ENCODE peak calls at places on chromosomes 12 and 14, in four cellular contexts. I, W, S and F are unnamed samples.

GRCh38 chr12:81809829-81810595 is 50.9 kb upstream of the PPFIA2 start:
- DNase-seq in I (no peak), W (no peak), S (peak), F (no peak)

GRCh38 chr12:111046896-111047295 is 126.5 kb upstream of the MYL2 start:
- DNase-seq in I (no peak), W (no peak), S (no peak), F (no peak)

GRCh38 chr12:103334447-103334846 is 161.3 kb downstream of the C12orf42 start:
- DNase-seq in I (no peak), W (no peak), S (no peak), F (no peak)

GRCh38 chr14:72736348-72736747 is 157.6 kb downstream of the DPF3 start:
- DNase-seq in I (peak), W (no peak), S (peak), F (no peak)

GRCh38 chr14:65296402-65296801 is 116.1 kb upstream of the FUT8 start:
- DNase-seq in I (no peak), W (no peak), S (peak), F (no peak)

GRCh38 chr12:43011383-43011926 is 421.9 kb upstream of the PRICKLE1 start:
- DNase-seq in I (no peak), W (no peak), S (no peak), F (no peak)

GRCh38 chr12:113870890-113871289 is 95.2 kb downstream of the RBM19 start:
- DNase-seq in I (no peak), W (no peak), S (no peak), F (no peak)

GRCh38 chr14:90630407-90630806 is 185.8 kb downstream of the TTC7B start:
- DNase-seq in I (no peak), W (no peak), S (no peak), F (no peak)

GRCh38 chr12:58253663-58254062 is 312.3 kb downstream of the ATP23 start:
- DNase-seq in I (no peak), W (no peak), S (no peak), F (no peak)

GRCh38 chr12:52713960-52714886 is 10.9 kb upstream of the KRT77 start:
- DNase-seq in I (no peak), W (peak), S (no peak), F (no peak)

GRCh38 chr12:24615967-24616411 is 332.9 kb downstream of the BCAT1 start:
- DNase-seq in I (no peak), W (no peak), S (peak), F (no peak)

GRCh38 chr12:1350055-1350933 is 244.1 kb downstream of the FBXL14 start:
- DNase-seq in I (peak), W (no peak), S (peak), F (peak)

GRCh38 chr12:6039894-6040601 is 84.4 kb downstream of the VWF start:
- DNase-seq in I (peak), W (peak), S (peak), F (peak)

GRCh38 chr12:52155048-52155868 is 36.6 kb downstream of the KRT80 start:
- DNase-seq in I (peak), W (no peak), S (peak), F (peak)

GRCh38 chr12:115998119-115998633 is 279.3 kb downstream of the MED13L start:
- DNase-seq in I (peak), W (no peak), S (peak), F (peak)

GRCh38 chr12:20452496-20452895 is 84.2 kb downstream of the PDE3A start:
- DNase-seq in I (no peak), W (no peak), S (no peak), F (no peak)

GRCh38 chr12:3282271-3282670 is 205.1 kb downstream of the TSPAN9 start:
- DNase-seq in I (no peak), W (no peak), S (no peak), F (no peak)

GRCh38 chr12:8030189-8030588 is 2.3 kb upstream of the FOXJ2 start:
- DNase-seq in I (no peak), W (no peak), S (no peak), F (no peak)

GRCh38 chr14:74973003-74973614 is 17.7 kb upstream of the PGF start:
- DNase-seq in I (no peak), W (peak), S (no peak), F (no peak)

GRCh38 chr14:24634158-24634557 is at the start of gene GZMB:
- DNase-seq in I (no peak), W (peak), S (no peak), F (no peak)

GRCh38 chr14:44279357-44279756 is 227.7 kb downstream of the FSCB start:
- DNase-seq in I (no peak), W (no peak), S (no peak), F (peak)

GRCh38 chr14:64060648-64061096 is 207.9 kb downstream of the SYNE2 start:
- DNase-seq in I (peak), W (no peak), S (no peak), F (no peak)

GRCh38 chr14:57182760-57183503 is 85.8 kb downstream of the EXOC5 start:
- DNase-seq in I (peak), W (no peak), S (peak), F (peak)

GRCh38 chr12:85866929-85867776 is 6.9 kb upstream of the NTS start:
- DNase-seq in I (peak), W (no peak), S (peak), F (peak)

GRCh38 chr12:121811434-121812319 is 7.9 kb downstream of the SETD1B start:
- DNase-seq in I (peak), W (peak), S (peak), F (peak)

GRCh38 chr14:77848031-77848430 is 48.1 kb downstream of the ADCK1 start:
- DNase-seq in I (no peak), W (no peak), S (peak), F (peak)

GRCh38 chr12:132131952-132132351 is 12.2 kb downstream of the DDX51 start:
- DNase-seq in I (no peak), W (no peak), S (no peak), F (no peak)

GRCh38 chr14:99644723-99645544 is at the start of gene HHIPL1:
- DNase-seq in I (peak), W (no peak), S (peak), F (no peak)

GRCh38 chr12:25438638-25439037 is 114.4 kb downstream of the LMNTD1 start:
- DNase-seq in I (no peak), W (no peak), S (peak), F (peak)

GRCh38 chr12:112121780-112122565 is 3.4 kb upstream of the TRAFD1 start:
- DNase-seq in I (no peak), W (no peak), S (peak), F (no peak)

GRCh38 chr14:37791384-37792036 is 196.1 kb downstream of the TTC6 start:
- DNase-seq in I (no peak), W (no peak), S (no peak), F (no peak)

GRCh38 chr12:88493651-88494050 is 86.6 kb downstream of the KITLG start:
- DNase-seq in I (no peak), W (no peak), S (peak), F (no peak)

GRCh38 chr12:79000501-79000900 is 135.9 kb downstream of the SYT1 start:
- DNase-seq in I (no peak), W (no peak), S (peak), F (no peak)

GRCh38 chr12:122995503-122996187 is 15.2 kb downstream of the ARL6IP4 start:
- DNase-seq in I (no peak), W (no peak), S (no peak), F (no peak)

GRCh38 chr12:29610473-29611174 is 113.1 kb upstream of the OVCH1 start:
- DNase-seq in I (no peak), W (no peak), S (peak), F (no peak)

GRCh38 chr12:104615048-104615561 is 158.4 kb downstream of the CHST11 start:
- DNase-seq in I (no peak), W (no peak), S (peak), F (no peak)

GRCh38 chr14:104419865-104420458 is 159.6 kb upstream of the C14orf180 start:
- DNase-seq in I (no peak), W (no peak), S (no peak), F (no peak)

GRCh38 chr12:5648692-5649338 is 216.9 kb downstream of the NTF3 start:
- DNase-seq in I (peak), W (no peak), S (no peak), F (peak)